ENCODE peak calls at places on chromosomes 2 and 18, in seven cellular contexts. One of them, this sample, is unnamed.

GRCh38 chr2:847669-848068 is 103.0 kb upstream of the SNTG2 start:
- DNase-seq in heart right ventricle: no peak
- DNase-seq in foreskin fibroblast: no peak
- DNase-seq in hepatocyte: no peak
- DNase-seq in neural progenitor cell: no peak
- DNase-seq in gastrocnemius medialis: no peak
- DNase-seq in IMR-90: no peak
- DNase-seq in this sample: no peak

GRCh38 chr2:211144078-211144477 is 587.7 kb downstream of the CPS1 start:
- DNase-seq in heart right ventricle: no peak
- DNase-seq in foreskin fibroblast: peak
- DNase-seq in hepatocyte: no peak
- DNase-seq in neural progenitor cell: no peak
- DNase-seq in gastrocnemius medialis: no peak
- DNase-seq in IMR-90: peak
- DNase-seq in this sample: peak

GRCh38 chr2:236938126-236938525 is 147.6 kb upstream of the COPS8 start:
- DNase-seq in heart right ventricle: no peak
- DNase-seq in foreskin fibroblast: no peak
- DNase-seq in hepatocyte: no peak
- DNase-seq in neural progenitor cell: no peak
- DNase-seq in gastrocnemius medialis: no peak
- DNase-seq in IMR-90: no peak
- DNase-seq in this sample: peak

GRCh38 chr18:59639136-59639535 is 58.1 kb downstream of the CCBE1 start:
- DNase-seq in heart right ventricle: no peak
- DNase-seq in foreskin fibroblast: no peak
- DNase-seq in hepatocyte: no peak
- DNase-seq in neural progenitor cell: no peak
- DNase-seq in gastrocnemius medialis: no peak
- DNase-seq in IMR-90: peak
- DNase-seq in this sample: no peak

GRCh38 chr2:16401761-16402300 is 263.8 kb downstream of the CYRIA start:
- DNase-seq in heart right ventricle: no peak
- DNase-seq in foreskin fibroblast: no peak
- DNase-seq in hepatocyte: no peak
- DNase-seq in neural progenitor cell: no peak
- DNase-seq in gastrocnemius medialis: no peak
- DNase-seq in IMR-90: no peak
- DNase-seq in this sample: no peak

GRCh38 chr2:118593257-118593656 is 254.2 kb downstream of the EN1 start:
- DNase-seq in heart right ventricle: no peak
- DNase-seq in foreskin fibroblast: no peak
- DNase-seq in hepatocyte: no peak
- DNase-seq in neural progenitor cell: no peak
- DNase-seq in gastrocnemius medialis: no peak
- DNase-seq in IMR-90: no peak
- DNase-seq in this sample: peak

GRCh38 chr2:12127639-12128038 is 381.2 kb downstream of the LPIN1 start:
- DNase-seq in heart right ventricle: no peak
- DNase-seq in foreskin fibroblast: no peak
- DNase-seq in hepatocyte: no peak
- DNase-seq in neural progenitor cell: no peak
- DNase-seq in gastrocnemius medialis: no peak
- DNase-seq in IMR-90: no peak
- DNase-seq in this sample: no peak

GRCh38 chr2:37316181-37316580 is 8.5 kb downstream of the PRKD3 start:
- DNase-seq in heart right ventricle: no peak
- DNase-seq in foreskin fibroblast: no peak
- DNase-seq in hepatocyte: no peak
- DNase-seq in neural progenitor cell: no peak
- DNase-seq in gastrocnemius medialis: no peak
- DNase-seq in IMR-90: no peak
- DNase-seq in this sample: no peak

GRCh38 chr18:21053127-21053526 is 58.5 kb downstream of the ROCK1 start:
- DNase-seq in heart right ventricle: no peak
- DNase-seq in foreskin fibroblast: peak
- DNase-seq in hepatocyte: peak
- DNase-seq in neural progenitor cell: no peak
- DNase-seq in gastrocnemius medialis: no peak
- DNase-seq in IMR-90: peak
- DNase-seq in this sample: peak

GRCh38 chr2:135030826-135031225 is 16.4 kb downstream of the MAP3K19 start:
- DNase-seq in heart right ventricle: no peak
- DNase-seq in foreskin fibroblast: peak
- DNase-seq in hepatocyte: peak
- DNase-seq in neural progenitor cell: peak
- DNase-seq in gastrocnemius medialis: no peak
- DNase-seq in IMR-90: peak
- DNase-seq in this sample: peak

GRCh38 chr2:216222650-216223352 is 113.7 kb downstream of the XRCC5 start:
- DNase-seq in heart right ventricle: no peak
- DNase-seq in foreskin fibroblast: peak
- DNase-seq in hepatocyte: no peak
- DNase-seq in neural progenitor cell: peak
- DNase-seq in gastrocnemius medialis: no peak
- DNase-seq in IMR-90: peak
- DNase-seq in this sample: peak

GRCh38 chr18:50447952-50448351 is 73.1 kb downstream of the SKA1 start:
- DNase-seq in heart right ventricle: no peak
- DNase-seq in foreskin fibroblast: no peak
- DNase-seq in hepatocyte: no peak
- DNase-seq in neural progenitor cell: no peak
- DNase-seq in gastrocnemius medialis: no peak
- DNase-seq in IMR-90: no peak
- DNase-seq in this sample: no peak

GRCh38 chr2:119641562-119642258 is 37.3 kb upstream of the TMEM177 start:
- DNase-seq in heart right ventricle: peak
- DNase-seq in foreskin fibroblast: peak
- DNase-seq in hepatocyte: peak
- DNase-seq in neural progenitor cell: peak
- DNase-seq in gastrocnemius medialis: peak
- DNase-seq in IMR-90: peak
- DNase-seq in this sample: peak

GRCh38 chr2:190948671-190949070 is 65.3 kb downstream of the STAT1 start:
- DNase-seq in heart right ventricle: no peak
- DNase-seq in foreskin fibroblast: peak
- DNase-seq in hepatocyte: peak
- DNase-seq in neural progenitor cell: no peak
- DNase-seq in gastrocnemius medialis: no peak
- DNase-seq in IMR-90: peak
- DNase-seq in this sample: peak

GRCh38 chr2:58925676-58926081 is 684.6 kb upstream of the FANCL start:
- DNase-seq in heart right ventricle: no peak
- DNase-seq in foreskin fibroblast: peak
- DNase-seq in hepatocyte: no peak
- DNase-seq in neural progenitor cell: no peak
- DNase-seq in gastrocnemius medialis: no peak
- DNase-seq in IMR-90: peak
- DNase-seq in this sample: peak

GRCh38 chr2:238945433-238946150 is 97.7 kb downstream of the TWIST2 start:
- DNase-seq in heart right ventricle: peak
- DNase-seq in foreskin fibroblast: peak
- DNase-seq in hepatocyte: peak
- DNase-seq in neural progenitor cell: peak
- DNase-seq in gastrocnemius medialis: no peak
- DNase-seq in IMR-90: peak
- DNase-seq in this sample: peak

GRCh38 chr18:75125359-75126331 is 83.3 kb downstream of the PTGR3 start:
- DNase-seq in heart right ventricle: no peak
- DNase-seq in foreskin fibroblast: no peak
- DNase-seq in hepatocyte: no peak
- DNase-seq in neural progenitor cell: no peak
- DNase-seq in gastrocnemius medialis: no peak
- DNase-seq in IMR-90: no peak
- DNase-seq in this sample: no peak
- H3K4me3 ChIP-seq in heart right ventricle: peak
- H3K4me3 ChIP-seq in foreskin fibroblast: no peak
- H3K4me3 ChIP-seq in hepatocyte: no peak
- H3K4me3 ChIP-seq in neural progenitor cell: no peak
- H3K4me3 ChIP-seq in gastrocnemius medialis: peak
- H3K4me3 ChIP-seq in IMR-90: no peak
- H3K4me3 ChIP-seq in this sample: no peak

DNA sequence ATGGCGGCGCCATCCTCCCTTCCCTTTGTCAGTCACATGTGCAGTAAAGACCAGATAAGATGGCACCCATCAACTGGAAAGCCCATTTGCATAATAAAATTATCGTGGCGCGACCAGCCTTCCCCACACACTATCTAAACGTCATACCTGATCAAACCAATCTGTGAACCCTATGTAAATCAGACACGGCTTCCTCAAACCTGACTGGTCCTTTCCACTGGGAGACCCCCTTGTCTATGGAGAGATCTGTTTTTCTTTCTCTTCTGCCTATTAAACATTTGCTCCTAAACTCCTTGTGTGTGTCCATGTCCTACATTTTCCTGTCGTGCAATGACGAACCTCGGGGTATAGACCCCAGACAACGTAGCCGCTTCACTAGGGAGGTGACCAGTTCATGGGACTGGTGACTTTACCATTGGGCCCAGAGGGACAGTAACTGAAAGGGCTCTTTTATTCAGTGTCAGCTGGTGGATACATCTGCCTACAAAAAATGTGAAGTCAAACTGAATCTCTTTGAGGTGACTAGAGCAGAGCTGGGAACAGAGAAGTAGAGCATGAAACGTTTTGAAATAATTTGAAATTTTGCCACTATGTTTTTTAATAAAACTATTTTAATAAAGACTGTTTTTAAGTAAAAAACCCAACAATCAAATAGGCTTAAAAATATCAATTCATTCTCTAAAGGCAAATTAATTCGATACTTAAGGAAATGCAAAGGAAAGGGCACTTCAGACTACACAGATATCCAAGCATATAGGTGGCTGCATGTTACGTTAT is 87.5 kb downstream of the SOCS6 start:
- DNase-seq in heart right ventricle: no peak
- DNase-seq in foreskin fibroblast: no peak
- DNase-seq in hepatocyte: no peak
- DNase-seq in neural progenitor cell: no peak
- DNase-seq in gastrocnemius medialis: no peak
- DNase-seq in IMR-90: no peak
- DNase-seq in this sample: no peak
- H3K4me3 ChIP-seq in heart right ventricle: no peak
- H3K4me3 ChIP-seq in foreskin fibroblast: no peak
- H3K4me3 ChIP-seq in hepatocyte: no peak
- H3K4me3 ChIP-seq in neural progenitor cell: no peak
- H3K4me3 ChIP-seq in gastrocnemius medialis: no peak
- H3K4me3 ChIP-seq in IMR-90: no peak
- H3K4me3 ChIP-seq in this sample: no peak

DNA sequence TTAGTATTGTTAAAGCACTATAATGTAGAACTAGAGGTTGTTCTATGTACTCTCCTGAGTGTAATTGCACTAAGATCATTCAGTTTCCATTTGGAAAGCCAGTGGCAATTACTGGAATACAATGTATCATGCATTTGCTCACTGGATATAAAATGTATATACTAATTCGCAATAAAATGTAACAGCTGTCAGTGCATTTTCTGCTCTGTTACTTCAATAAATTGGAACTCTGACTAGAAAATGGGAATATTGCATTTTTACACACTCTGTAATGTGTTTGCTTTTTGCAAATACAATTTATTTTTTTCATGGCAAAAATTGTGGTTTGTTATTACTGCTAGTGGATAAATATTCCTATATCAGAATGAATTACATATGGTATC is 893.8 kb upstream of the POU3F3 start:
- DNase-seq in heart right ventricle: no peak
- DNase-seq in foreskin fibroblast: no peak
- DNase-seq in hepatocyte: no peak
- DNase-seq in neural progenitor cell: no peak
- DNase-seq in gastrocnemius medialis: no peak
- DNase-seq in IMR-90: no peak
- DNase-seq in this sample: no peak
- H3K4me3 ChIP-seq in heart right ventricle: no peak
- H3K4me3 ChIP-seq in foreskin fibroblast: no peak
- H3K4me3 ChIP-seq in hepatocyte: no peak
- H3K4me3 ChIP-seq in neural progenitor cell: no peak
- H3K4me3 ChIP-seq in gastrocnemius medialis: no peak
- H3K4me3 ChIP-seq in IMR-90: no peak
- H3K4me3 ChIP-seq in this sample: no peak

DNA sequence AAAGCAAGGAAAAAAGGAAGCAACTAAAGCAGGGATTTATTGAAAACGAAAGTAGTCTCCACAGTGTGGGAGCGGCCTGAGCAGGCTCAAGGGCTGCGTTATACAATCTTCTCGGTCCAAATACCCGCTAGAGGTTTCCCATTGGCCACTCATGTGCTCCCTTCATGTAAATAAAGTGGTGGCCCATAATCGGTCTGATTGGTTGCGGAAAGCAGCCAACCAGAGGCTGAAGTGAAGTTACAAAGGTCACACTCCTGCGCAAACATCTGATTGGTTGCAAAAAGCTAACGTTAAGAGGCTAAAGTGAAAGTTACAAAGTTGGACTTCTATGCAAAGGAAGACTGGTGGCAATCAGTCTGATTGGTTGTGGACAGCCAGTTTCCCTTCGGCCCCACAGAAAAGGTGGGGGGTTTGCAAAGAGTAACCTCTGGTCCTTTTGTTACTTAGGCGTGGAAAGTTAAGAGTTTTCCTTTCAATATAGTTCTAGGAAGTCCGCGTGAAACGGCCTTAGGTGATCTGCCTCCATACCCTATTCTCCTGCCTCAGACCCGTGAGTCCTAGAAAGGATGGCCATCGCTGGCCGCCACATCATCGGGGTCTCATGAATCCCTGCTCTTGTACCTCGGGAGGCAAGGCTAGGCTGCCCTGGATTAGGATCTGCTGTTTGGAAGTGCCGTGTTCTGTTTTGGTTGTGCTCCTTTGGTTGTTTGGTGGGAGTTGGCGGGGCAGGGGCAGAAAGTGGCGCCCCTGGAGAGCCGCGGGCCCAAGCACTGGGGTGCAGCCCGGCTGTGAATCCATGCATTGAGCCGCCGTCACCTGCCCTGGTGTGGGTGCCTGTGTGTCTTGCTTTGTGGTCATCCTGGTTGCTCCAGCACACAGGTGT is 80.4 kb upstream of the LDLRAD4 start:
- DNase-seq in heart right ventricle: peak
- DNase-seq in foreskin fibroblast: no peak
- DNase-seq in hepatocyte: no peak
- DNase-seq in neural progenitor cell: no peak
- DNase-seq in gastrocnemius medialis: peak
- DNase-seq in IMR-90: peak
- DNase-seq in this sample: no peak
- H3K4me3 ChIP-seq in heart right ventricle: peak
- H3K4me3 ChIP-seq in foreskin fibroblast: peak
- H3K4me3 ChIP-seq in hepatocyte: no peak
- H3K4me3 ChIP-seq in neural progenitor cell: no peak
- H3K4me3 ChIP-seq in gastrocnemius medialis: peak
- H3K4me3 ChIP-seq in IMR-90: no peak
- H3K4me3 ChIP-seq in this sample: no peak

DNA sequence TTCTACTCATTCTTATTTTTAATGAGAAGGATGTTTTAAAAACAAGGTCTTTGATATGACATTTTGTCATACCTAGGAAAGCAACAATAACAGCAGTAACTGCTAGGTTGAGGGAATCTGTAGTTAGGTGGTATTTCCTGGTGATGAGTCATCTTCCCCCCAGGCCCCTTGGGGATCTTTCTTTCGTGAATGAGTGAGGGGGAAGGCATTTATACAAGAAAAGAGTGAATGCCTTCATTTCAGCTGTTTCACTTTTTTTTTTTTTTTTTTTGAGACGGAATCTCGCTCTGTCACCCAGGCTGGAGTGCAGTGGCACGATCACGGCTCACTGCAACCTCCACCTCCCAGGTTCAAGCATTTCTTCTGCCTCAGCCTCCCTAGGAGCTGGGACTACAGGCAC is 108.6 kb downstream of the MAP4K4 start:
- DNase-seq in heart right ventricle: no peak
- DNase-seq in foreskin fibroblast: peak
- DNase-seq in hepatocyte: peak
- DNase-seq in neural progenitor cell: no peak
- DNase-seq in gastrocnemius medialis: no peak
- DNase-seq in IMR-90: peak
- DNase-seq in this sample: peak
- H3K4me3 ChIP-seq in heart right ventricle: no peak
- H3K4me3 ChIP-seq in foreskin fibroblast: no peak
- H3K4me3 ChIP-seq in hepatocyte: no peak
- H3K4me3 ChIP-seq in neural progenitor cell: no peak
- H3K4me3 ChIP-seq in gastrocnemius medialis: no peak
- H3K4me3 ChIP-seq in IMR-90: no peak
- H3K4me3 ChIP-seq in this sample: no peak

This sample was measured in fibroblast of the aortic adventitia.